ENCODE peak calls at places on chromosome 17, in ten cellular contexts. One of them, this sample, is unnamed.

GRCh38 chr17:74305865-74306654 is 20.0 kb upstream of the KIF19 start:
- DNase-seq in thyroid gland: no peak
- DNase-seq in heart left ventricle: no peak
- DNase-seq in body of pancreas: no peak
- DNase-seq in IMR-90: no peak
- DNase-seq in tibial nerve: no peak
- DNase-seq in breast epithelium: no peak
- DNase-seq in right lobe of liver: no peak
- DNase-seq in transverse colon: no peak
- DNase-seq in sigmoid colon: no peak
- DNase-seq in this sample: no peak

GRCh38 chr17:49820773-49821172 is 27.1 kb downstream of the TAC4 start:
- DNase-seq in thyroid gland: no peak
- DNase-seq in heart left ventricle: no peak
- DNase-seq in body of pancreas: no peak
- DNase-seq in IMR-90: no peak
- DNase-seq in tibial nerve: no peak
- DNase-seq in breast epithelium: no peak
- DNase-seq in right lobe of liver: no peak
- DNase-seq in transverse colon: no peak
- DNase-seq in sigmoid colon: no peak
- DNase-seq in this sample: no peak

GRCh38 chr17:66459811-66460270 is 157.4 kb downstream of the PRKCA start:
- DNase-seq in thyroid gland: no peak
- DNase-seq in heart left ventricle: no peak
- DNase-seq in body of pancreas: peak; percentile 71
- DNase-seq in IMR-90: peak; percentile 99
- DNase-seq in tibial nerve: peak; percentile 19
- DNase-seq in breast epithelium: no peak
- DNase-seq in right lobe of liver: peak; percentile 50
- DNase-seq in transverse colon: peak; percentile 44
- DNase-seq in sigmoid colon: peak; percentile 92
- DNase-seq in this sample: no peak

GRCh38 chr17:37405955-37406634 is 541 bp downstream of the ACACA start:
- DNase-seq in thyroid gland: no peak
- DNase-seq in heart left ventricle: no peak
- DNase-seq in body of pancreas: no peak
- DNase-seq in IMR-90: no peak
- DNase-seq in tibial nerve: no peak
- DNase-seq in breast epithelium: no peak
- DNase-seq in right lobe of liver: no peak
- DNase-seq in transverse colon: no peak
- DNase-seq in sigmoid colon: no peak
- DNase-seq in this sample: no peak

GRCh38 chr17:67038861-67039365 is 5.4 kb upstream of the CACNG1 start:
- DNase-seq in thyroid gland: no peak
- DNase-seq in heart left ventricle: no peak
- DNase-seq in body of pancreas: no peak
- DNase-seq in IMR-90: no peak
- DNase-seq in tibial nerve: no peak
- DNase-seq in breast epithelium: no peak
- DNase-seq in right lobe of liver: no peak
- DNase-seq in transverse colon: no peak
- DNase-seq in sigmoid colon: no peak
- DNase-seq in this sample: no peak

GRCh38 chr17:29566473-29567361 is at the start of gene ABHD15:
- DNase-seq in thyroid gland: peak; percentile 78
- DNase-seq in heart left ventricle: peak; percentile 85
- DNase-seq in body of pancreas: peak; percentile 82
- DNase-seq in IMR-90: peak; percentile 59
- DNase-seq in tibial nerve: peak; percentile 50
- DNase-seq in breast epithelium: no peak
- DNase-seq in right lobe of liver: peak; percentile 87
- DNase-seq in transverse colon: peak; percentile 84
- DNase-seq in sigmoid colon: peak; percentile 87
- DNase-seq in this sample: peak; percentile 94

GRCh38 chr17:72985882-72986720 is 106.4 kb downstream of the SLC39A11 start:
- DNase-seq in thyroid gland: peak; percentile 70
- DNase-seq in heart left ventricle: no peak
- DNase-seq in body of pancreas: peak; percentile 81
- DNase-seq in IMR-90: peak; percentile 80
- DNase-seq in tibial nerve: peak; percentile 37
- DNase-seq in breast epithelium: peak; percentile 54
- DNase-seq in right lobe of liver: peak; percentile 74
- DNase-seq in transverse colon: peak; percentile 57
- DNase-seq in sigmoid colon: no peak
- DNase-seq in this sample: peak; percentile 80

GRCh38 chr17:68302066-68302564 is 10.8 kb downstream of the ARSG start:
- DNase-seq in thyroid gland: peak; percentile 78
- DNase-seq in heart left ventricle: no peak
- DNase-seq in body of pancreas: no peak
- DNase-seq in IMR-90: peak; percentile 42
- DNase-seq in tibial nerve: peak; percentile 45
- DNase-seq in breast epithelium: no peak
- DNase-seq in right lobe of liver: no peak
- DNase-seq in transverse colon: no peak
- DNase-seq in sigmoid colon: no peak
- DNase-seq in this sample: no peak

GRCh38 chr17:79732804-79733691 is 2.3 kb downstream of the ENPP7 start:
- DNase-seq in thyroid gland: no peak
- DNase-seq in heart left ventricle: no peak
- DNase-seq in body of pancreas: peak; percentile 63
- DNase-seq in IMR-90: no peak
- DNase-seq in tibial nerve: no peak
- DNase-seq in breast epithelium: no peak
- DNase-seq in right lobe of liver: peak; percentile 87
- DNase-seq in transverse colon: peak; percentile 31
- DNase-seq in sigmoid colon: no peak
- DNase-seq in this sample: no peak

GRCh38 chr17:79338142-79338541 is 263.5 kb downstream of the ENGASE start:
- DNase-seq in thyroid gland: no peak
- DNase-seq in heart left ventricle: peak; percentile 6
- DNase-seq in body of pancreas: no peak
- DNase-seq in IMR-90: no peak
- DNase-seq in tibial nerve: no peak
- DNase-seq in breast epithelium: no peak
- DNase-seq in right lobe of liver: no peak
- DNase-seq in transverse colon: no peak
- DNase-seq in sigmoid colon: no peak
- DNase-seq in this sample: no peak

GRCh38 chr17:78529871-78530670 is 47.1 kb downstream of the DNAH17 start:
- DNase-seq in thyroid gland: peak; percentile 88
- DNase-seq in heart left ventricle: no peak
- DNase-seq in body of pancreas: peak; percentile 77
- DNase-seq in IMR-90: no peak
- DNase-seq in tibial nerve: no peak
- DNase-seq in breast epithelium: no peak
- DNase-seq in right lobe of liver: no peak
- DNase-seq in transverse colon: peak; percentile 54
- DNase-seq in sigmoid colon: no peak
- DNase-seq in this sample: peak; percentile 59

GRCh38 chr17:45782889-45783592 is 1.1 kb upstream of the CRHR1 start:
- DNase-seq in thyroid gland: peak; percentile 43
- DNase-seq in heart left ventricle: no peak
- DNase-seq in body of pancreas: no peak
- DNase-seq in IMR-90: no peak
- DNase-seq in tibial nerve: no peak
- DNase-seq in breast epithelium: no peak
- DNase-seq in right lobe of liver: no peak
- DNase-seq in transverse colon: no peak
- DNase-seq in sigmoid colon: no peak
- DNase-seq in this sample: no peak

GRCh38 chr17:83082435-83082834 is 3.0 kb downstream of the METRNL start:
- DNase-seq in thyroid gland: no peak
- DNase-seq in heart left ventricle: no peak
- DNase-seq in body of pancreas: no peak
- DNase-seq in IMR-90: no peak
- DNase-seq in tibial nerve: no peak
- DNase-seq in breast epithelium: no peak
- DNase-seq in right lobe of liver: no peak
- DNase-seq in transverse colon: no peak
- DNase-seq in sigmoid colon: no peak
- DNase-seq in this sample: no peak

GRCh38 chr17:15133143-15133542 is 132.0 kb downstream of the PMP22 start:
- DNase-seq in thyroid gland: no peak
- DNase-seq in heart left ventricle: no peak
- DNase-seq in body of pancreas: no peak
- DNase-seq in IMR-90: no peak
- DNase-seq in tibial nerve: no peak
- DNase-seq in breast epithelium: no peak
- DNase-seq in right lobe of liver: no peak
- DNase-seq in transverse colon: no peak
- DNase-seq in sigmoid colon: no peak
- DNase-seq in this sample: no peak

GRCh38 chr17:7839199-7839889 is 5.3 kb downstream of the KDM6B start:
- DNase-seq in thyroid gland: no peak
- DNase-seq in heart left ventricle: no peak
- DNase-seq in body of pancreas: no peak
- DNase-seq in IMR-90: no peak
- DNase-seq in tibial nerve: no peak
- DNase-seq in breast epithelium: no peak
- DNase-seq in right lobe of liver: peak; percentile 60
- DNase-seq in transverse colon: peak; percentile 88
- DNase-seq in sigmoid colon: peak; percentile 61
- DNase-seq in this sample: peak; percentile 87

GRCh38 chr17:57866723-57867122 is 16.9 kb upstream of the MRPS23 start:
- DNase-seq in thyroid gland: no peak
- DNase-seq in heart left ventricle: no peak
- DNase-seq in body of pancreas: no peak
- DNase-seq in IMR-90: no peak
- DNase-seq in tibial nerve: no peak
- DNase-seq in breast epithelium: no peak
- DNase-seq in right lobe of liver: no peak
- DNase-seq in transverse colon: no peak
- DNase-seq in sigmoid colon: no peak
- DNase-seq in this sample: no peak

GRCh38 chr17:57869599-57870282 is 19.9 kb upstream of the MRPS23 start:
- DNase-seq in thyroid gland: no peak
- DNase-seq in heart left ventricle: no peak
- DNase-seq in body of pancreas: no peak
- DNase-seq in IMR-90: peak; percentile 97
- DNase-seq in tibial nerve: no peak
- DNase-seq in breast epithelium: no peak
- DNase-seq in right lobe of liver: no peak
- DNase-seq in transverse colon: no peak
- DNase-seq in sigmoid colon: no peak
- DNase-seq in this sample: no peak

GRCh38 chr17:57867126-57867525 is 17.3 kb upstream of the MRPS23 start:
- DNase-seq in thyroid gland: no peak
- DNase-seq in heart left ventricle: no peak
- DNase-seq in body of pancreas: no peak
- DNase-seq in IMR-90: no peak
- DNase-seq in tibial nerve: no peak
- DNase-seq in breast epithelium: no peak
- DNase-seq in right lobe of liver: no peak
- DNase-seq in transverse colon: no peak
- DNase-seq in sigmoid colon: no peak
- DNase-seq in this sample: no peak

GRCh38 chr17:57868775-57869598 is 19.1 kb upstream of the MRPS23 start:
- DNase-seq in thyroid gland: no peak
- DNase-seq in heart left ventricle: no peak
- DNase-seq in body of pancreas: no peak
- DNase-seq in IMR-90: no peak
- DNase-seq in tibial nerve: no peak
- DNase-seq in breast epithelium: no peak
- DNase-seq in right lobe of liver: no peak
- DNase-seq in transverse colon: no peak
- DNase-seq in sigmoid colon: no peak
- DNase-seq in this sample: no peak

GRCh38 chr17:57868007-57868774 is 18.3 kb upstream of the MRPS23 start:
- DNase-seq in thyroid gland: peak; percentile 28
- DNase-seq in heart left ventricle: peak; percentile 87
- DNase-seq in body of pancreas: peak; percentile 89
- DNase-seq in IMR-90: peak; percentile 94
- DNase-seq in tibial nerve: peak; percentile 69
- DNase-seq in breast epithelium: peak; percentile 81
- DNase-seq in right lobe of liver: no peak
- DNase-seq in transverse colon: peak; percentile 65
- DNase-seq in sigmoid colon: peak; percentile 96
- DNase-seq in this sample: peak; percentile 86
- TF ChIP-seq CTCF in thyroid gland: no peak
- TF ChIP-seq CTCF in heart left ventricle: no peak
- TF ChIP-seq CTCF in body of pancreas: no peak
- TF ChIP-seq CTCF in IMR-90: peak; percentile 48
- TF ChIP-seq CTCF in tibial nerve: no peak
- TF ChIP-seq CTCF in breast epithelium: peak; percentile 45
- TF ChIP-seq CTCF in right lobe of liver: no peak
- TF ChIP-seq CTCF in transverse colon: peak; percentile 19
- TF ChIP-seq CTCF in sigmoid colon: peak; percentile 79
- TF ChIP-seq CTCF in this sample: no peak

GRCh38 chr17:57541472-57542394 is 203.4 kb downstream of the CCDC182 start:
- DNase-seq in thyroid gland: no peak
- DNase-seq in heart left ventricle: no peak
- DNase-seq in body of pancreas: no peak
- DNase-seq in IMR-90: peak; percentile 50
- DNase-seq in tibial nerve: no peak
- DNase-seq in breast epithelium: no peak
- DNase-seq in right lobe of liver: no peak
- DNase-seq in transverse colon: no peak
- DNase-seq in sigmoid colon: peak; percentile 80
- DNase-seq in this sample: no peak
- H3K4me1 ChIP-seq in thyroid gland: peaks cover 11% of the 10 kb centered on the region
- H3K4me1 ChIP-seq in heart left ventricle: peaks cover 59% of the 10 kb centered on the region
- H3K4me1 ChIP-seq in body of pancreas: peaks cover 24% of the 10 kb centered on the region
- H3K4me1 ChIP-seq in IMR-90: peaks cover 2% of the 10 kb centered on the region
- H3K4me1 ChIP-seq in tibial nerve: no peaks in the 10 kb centered on the region
- H3K4me1 ChIP-seq in breast epithelium: no peaks in the 10 kb centered on the region
- H3K4me1 ChIP-seq in right lobe of liver: no peaks in the 10 kb centered on the region
- H3K4me1 ChIP-seq in transverse colon: no peaks in the 10 kb centered on the region
- H3K4me1 ChIP-seq in sigmoid colon: peaks cover 27% of the 10 kb centered on the region
- H3K4me1 ChIP-seq in this sample: peaks cover 30% of the 10 kb centered on the region

DNA sequence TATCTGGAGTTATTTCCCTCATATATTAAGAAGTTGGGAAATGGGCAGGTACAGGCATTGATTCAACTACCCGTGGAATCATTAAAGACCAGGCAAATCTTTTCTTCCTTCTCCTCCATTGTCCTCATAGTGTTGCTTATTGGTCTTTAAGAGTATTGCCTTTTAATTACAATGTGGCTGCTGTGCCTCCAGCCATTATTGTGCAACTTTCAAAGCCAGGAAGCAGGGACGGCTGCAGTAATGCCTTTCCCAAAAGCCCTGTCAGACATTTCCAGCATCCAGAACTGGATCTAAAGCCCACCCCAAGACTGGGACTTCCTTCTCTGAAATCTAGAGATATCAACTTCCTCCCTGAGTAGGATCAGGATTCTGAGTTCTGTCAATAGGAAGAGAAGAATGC is 42.3 kb upstream of the MED9 start:
- DNase-seq in thyroid gland: no peak
- DNase-seq in heart left ventricle: no peak
- DNase-seq in body of pancreas: no peak
- DNase-seq in IMR-90: no peak
- DNase-seq in tibial nerve: no peak
- DNase-seq in breast epithelium: no peak
- DNase-seq in right lobe of liver: no peak
- DNase-seq in transverse colon: no peak
- DNase-seq in sigmoid colon: no peak
- DNase-seq in this sample: no peak
- TF ChIP-seq POLR2A in thyroid gland: no peak
- TF ChIP-seq POLR2A in heart left ventricle: no peak
- TF ChIP-seq POLR2A in body of pancreas: no peak
- TF ChIP-seq POLR2A in IMR-90: no peak
- TF ChIP-seq POLR2A in tibial nerve: no peak
- TF ChIP-seq POLR2A in breast epithelium: no peak
- TF ChIP-seq POLR2A in right lobe of liver: no peak
- TF ChIP-seq POLR2A in transverse colon: no peak
- TF ChIP-seq POLR2A in sigmoid colon: no peak
- TF ChIP-seq POLR2A in this sample: no peak

GRCh38 chr17:64216385-64217248 is 46.4 kb downstream of the TEX2 start:
- DNase-seq in thyroid gland: peak; percentile 80
- DNase-seq in heart left ventricle: peak; percentile 58
- DNase-seq in body of pancreas: peak; percentile 58
- DNase-seq in IMR-90: peak; percentile 32
- DNase-seq in tibial nerve: no peak
- DNase-seq in breast epithelium: no peak
- DNase-seq in right lobe of liver: peak; percentile 69
- DNase-seq in transverse colon: peak; percentile 49
- DNase-seq in sigmoid colon: no peak
- DNase-seq in this sample: peak; percentile 76
- TF ChIP-seq CTCF in thyroid gland: no peak
- TF ChIP-seq CTCF in heart left ventricle: no peak
- TF ChIP-seq CTCF in body of pancreas: no peak
- TF ChIP-seq CTCF in IMR-90: no peak
- TF ChIP-seq CTCF in tibial nerve: no peak
- TF ChIP-seq CTCF in breast epithelium: no peak
- TF ChIP-seq CTCF in right lobe of liver: peak; percentile 31
- TF ChIP-seq CTCF in transverse colon: no peak
- TF ChIP-seq CTCF in sigmoid colon: no peak
- TF ChIP-seq CTCF in this sample: no peak

This sample was measured in spleen.